ENCODE peak calls at places on chromosome 14, in five cellular contexts. One of them, this sample, is unnamed.

GRCh38 chr14:42130809-42131208 is 524.1 kb downstream of the LRFN5 start:
- DNase-seq in A172: no peak
- DNase-seq in OCI-LY7: no peak
- DNase-seq in iPS-NIHi11: no peak
- DNase-seq in OCI-M1: no peak
- DNase-seq in this sample: no peak

GRCh38 chr14:38208825-38209562 is 1.3 kb downstream of the SSTR1 start:
- DNase-seq in A172: no peak
- DNase-seq in OCI-LY7: no peak
- DNase-seq in iPS-NIHi11: peak
- DNase-seq in OCI-M1: no peak
- DNase-seq in this sample: peak

GRCh38 chr14:105195533-105196227 is 14.6 kb upstream of the NUDT14 start:
- DNase-seq in A172: no peak
- DNase-seq in OCI-LY7: no peak
- DNase-seq in iPS-NIHi11: no peak
- DNase-seq in OCI-M1: no peak
- DNase-seq in this sample: no peak

GRCh38 chr14:85867450-85867849 is 337.5 kb downstream of the FLRT2 start:
- DNase-seq in A172: no peak
- DNase-seq in OCI-LY7: peak
- DNase-seq in iPS-NIHi11: peak
- DNase-seq in OCI-M1: peak
- DNase-seq in this sample: no peak

GRCh38 chr14:36513451-36514277 is 6.4 kb downstream of the NKX2-1 start:
- DNase-seq in A172: no peak
- DNase-seq in OCI-LY7: no peak
- DNase-seq in iPS-NIHi11: peak
- DNase-seq in OCI-M1: no peak
- DNase-seq in this sample: no peak

GRCh38 chr14:92780444-92780843 is 13.7 kb upstream of the GOLGA5 start:
- DNase-seq in A172: peak
- DNase-seq in OCI-LY7: no peak
- DNase-seq in iPS-NIHi11: no peak
- DNase-seq in OCI-M1: no peak
- DNase-seq in this sample: no peak

GRCh38 chr14:49853572-49854375 is 1.2 kb upstream of the NEMF start:
- DNase-seq in A172: peak
- DNase-seq in OCI-LY7: peak
- DNase-seq in iPS-NIHi11: peak
- DNase-seq in OCI-M1: peak
- DNase-seq in this sample: peak

GRCh38 chr14:40899435-40899834 is 707.2 kb upstream of the LRFN5 start:
- DNase-seq in A172: no peak
- DNase-seq in OCI-LY7: no peak
- DNase-seq in iPS-NIHi11: no peak
- DNase-seq in OCI-M1: no peak
- DNase-seq in this sample: no peak

GRCh38 chr14:54778618-54779017 is 124.0 kb downstream of the GCH1 start:
- DNase-seq in A172: no peak
- DNase-seq in OCI-LY7: no peak
- DNase-seq in iPS-NIHi11: no peak
- DNase-seq in OCI-M1: no peak
- DNase-seq in this sample: no peak

GRCh38 chr14:92154283-92154942 is 32.6 kb downstream of the CPSF2 start:
- DNase-seq in A172: no peak
- DNase-seq in OCI-LY7: no peak
- DNase-seq in iPS-NIHi11: no peak
- DNase-seq in OCI-M1: no peak
- DNase-seq in this sample: no peak

GRCh38 chr14:23068792-23069412 is 11.6 kb upstream of the CDH24 start:
- DNase-seq in A172: peak
- DNase-seq in OCI-LY7: peak
- DNase-seq in iPS-NIHi11: peak
- DNase-seq in OCI-M1: no peak
- DNase-seq in this sample: peak

This sample was measured in germinal center.